ENCODE peak calls at places on chromosomes 2 and 18, in nine cellular contexts. R is heart left ventricle, X is transverse colon, E is right lobe of liver, H is adrenal gland, L is stomach, A is A549, W is ovary, Q is IMR-90. V is an unnamed sample.

GRCh38 chr18:24651472-24651871 is 191.0 kb downstream of the HRH4 start:
- DNase-seq in W (no peak), R (no peak), A (no peak), Q (no peak), E (no peak), L (no peak), X (no peak), H (no peak), V (no peak)

GRCh38 chr2:122077114-122077513 is 321.7 kb downstream of the TSN start:
- DNase-seq in A (no peak), W (no peak), L (no peak), X (no peak), E (no peak), Q (no peak), H (no peak), R (no peak), V (no peak)

GRCh38 chr2:120441744-120442471 is 96.0 kb downstream of the INHBB start:
- DNase-seq in X (peak), R (no peak), W (no peak), L (peak), A (no peak), Q (peak), H (no peak), E (peak), V (no peak)

GRCh38 chr18:35408843-35409261 is 31.7 kb upstream of the ZNF396 start:
- DNase-seq in E (no peak), R (no peak), L (peak), H (no peak), W (no peak), X (peak), Q (no peak), A (no peak), V (no peak)

GRCh38 chr2:233838726-233839446 is 15.4 kb downstream of the HJURP start:
- DNase-seq in X (no peak), L (peak), A (no peak), R (no peak), E (no peak), H (no peak), W (no peak), Q (no peak), V (no peak)

GRCh38 chr2:28951910-28952805 is 28.9 kb upstream of the TOGARAM2 start:
- DNase-seq in W (no peak), A (peak), R (no peak), H (no peak), L (no peak), E (peak), Q (peak), X (no peak), V (no peak)

GRCh38 chr2:214995409-214995808 is 143.0 kb downstream of the ABCA12 start:
- DNase-seq in R (no peak), W (no peak), A (no peak), Q (no peak), E (no peak), X (no peak), L (no peak), H (no peak), V (no peak)

GRCh38 chr2:105746177-105747080 is 1.7 kb downstream of the NCK2 start:
- DNase-seq in Q (no peak), A (no peak), L (peak), E (peak), R (no peak), W (peak), H (peak), X (peak), V (no peak)

GRCh38 chr2:241092677-241093076 is 9.4 kb downstream of the MTERF4 start:
- DNase-seq in R (no peak), W (no peak), Q (no peak), L (no peak), E (no peak), X (no peak), H (no peak), A (peak), V (no peak)

GRCh38 chr2:179338681-179339080 is 74.0 kb upstream of the SESTD1 start:
- DNase-seq in A (no peak), Q (peak), L (no peak), H (no peak), E (no peak), R (no peak), X (no peak), W (no peak), V (no peak)

GRCh38 chr2:23036683-23037082 is 348.3 kb upstream of the KLHL29 start:
- DNase-seq in H (no peak), A (no peak), L (no peak), W (no peak), X (no peak), R (no peak), Q (no peak), E (no peak), V (no peak)

GRCh38 chr2:225137971-225138370 is 95.7 kb upstream of the DOCK10 start:
- DNase-seq in Q (peak), H (no peak), R (no peak), E (no peak), A (peak), L (no peak), W (no peak), X (no peak), V (no peak)

GRCh38 chr2:74516070-74516633 is 1.9 kb downstream of the TLX2 start:
- DNase-seq in L (peak), R (peak), Q (peak), H (peak), X (peak), E (no peak), A (no peak), W (no peak), V (no peak)

GRCh38 chr18:42137671-42138375 is 182.8 kb downstream of the PIK3C3 start:
- DNase-seq in R (no peak), W (no peak), A (no peak), X (no peak), L (no peak), H (no peak), E (no peak), Q (no peak), V (no peak)

GRCh38 chr2:156565066-156565710 is 129.0 kb downstream of the GPD2 start:
- DNase-seq in R (no peak), A (no peak), W (no peak), H (no peak), E (no peak), L (no peak), X (no peak), Q (peak), V (no peak)

GRCh38 chr2:3612639-3613523 is 18.0 kb downstream of the COLEC11 start:
- DNase-seq in X (no peak), H (no peak), W (peak), L (peak), R (no peak), Q (no peak), A (no peak), E (peak), V (no peak)

GRCh38 chr2:163771596-163771995 is 35.8 kb upstream of the FIGN start:
- DNase-seq in Q (no peak), X (no peak), L (no peak), W (no peak), R (no peak), E (no peak), A (peak), H (no peak), V (no peak)

GRCh38 chr18:61860302-61860701 is 32.5 kb downstream of the RNF152 start:
- DNase-seq in Q (peak), H (no peak), X (no peak), E (no peak), A (no peak), W (no peak), L (no peak), R (no peak), V (no peak)

GRCh38 chr2:101038455-101039255 is 36.6 kb downstream of the RPL31 start:
- DNase-seq in W (no peak), Q (no peak), L (no peak), H (no peak), E (no peak), R (no peak), X (peak), A (peak), V (no peak)

GRCh38 chr2:183078163-183078466 is 432 bp upstream of the DUSP19 start:
- DNase-seq in R (no peak), Q (no peak), W (no peak), H (no peak), A (no peak), X (no peak), L (no peak), E (no peak), V (peak)

GRCh38 chr18:74598350-74599001 is 806 bp downstream of the ZNF407 start:
- DNase-seq in W (peak), R (peak), A (peak), Q (peak), E (peak), H (peak), X (peak), L (peak), V (no peak)

GRCh38 chr2:38966006-38966405 is 76.3 kb downstream of the ARHGEF33 start:
- DNase-seq in E (no peak), R (no peak), A (no peak), L (no peak), Q (no peak), H (no peak), W (no peak), X (no peak), V (no peak)

GRCh38 chr2:45299361-45299760 is 290.1 kb upstream of the SIX2 start:
- DNase-seq in E (no peak), A (no peak), Q (no peak), L (no peak), R (no peak), W (no peak), H (no peak), X (no peak), V (no peak)

GRCh38 chr2:44362207-44363015 is 664 bp downstream of the CAMKMT start:
- DNase-seq in R (peak), Q (peak), X (peak), H (peak), L (peak), E (peak), A (peak), W (peak), V (peak)

DNA sequence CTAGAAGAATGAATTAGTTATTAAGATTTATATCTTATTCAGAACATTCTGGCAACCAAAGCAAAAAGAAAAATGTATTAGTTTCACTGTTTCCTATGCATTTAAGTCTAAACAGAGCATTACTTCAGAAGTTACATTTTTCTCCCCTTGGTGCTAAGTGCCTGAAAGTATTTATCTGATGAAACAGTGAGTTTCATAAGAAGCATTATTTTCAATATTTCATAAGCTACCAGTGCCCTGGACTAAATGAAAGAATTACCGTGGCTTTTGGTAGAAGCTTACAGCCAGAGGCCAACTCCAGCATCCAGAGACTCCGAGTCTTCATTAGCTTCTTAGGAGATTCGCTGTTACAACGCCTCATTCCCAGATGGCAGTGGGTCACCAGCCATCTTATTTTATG is 97.6 kb downstream of the LYPD6B start:
- DNase-seq in W (no peak), A (no peak), L (no peak), R (no peak), Q (no peak), X (no peak), H (no peak), E (no peak), V (no peak)
- TF ChIP-seq POLR2A in W (no peak), A (no peak), L (no peak), R (no peak), Q (no peak), X (no peak), H (no peak), E (no peak), V (no peak)

DNA sequence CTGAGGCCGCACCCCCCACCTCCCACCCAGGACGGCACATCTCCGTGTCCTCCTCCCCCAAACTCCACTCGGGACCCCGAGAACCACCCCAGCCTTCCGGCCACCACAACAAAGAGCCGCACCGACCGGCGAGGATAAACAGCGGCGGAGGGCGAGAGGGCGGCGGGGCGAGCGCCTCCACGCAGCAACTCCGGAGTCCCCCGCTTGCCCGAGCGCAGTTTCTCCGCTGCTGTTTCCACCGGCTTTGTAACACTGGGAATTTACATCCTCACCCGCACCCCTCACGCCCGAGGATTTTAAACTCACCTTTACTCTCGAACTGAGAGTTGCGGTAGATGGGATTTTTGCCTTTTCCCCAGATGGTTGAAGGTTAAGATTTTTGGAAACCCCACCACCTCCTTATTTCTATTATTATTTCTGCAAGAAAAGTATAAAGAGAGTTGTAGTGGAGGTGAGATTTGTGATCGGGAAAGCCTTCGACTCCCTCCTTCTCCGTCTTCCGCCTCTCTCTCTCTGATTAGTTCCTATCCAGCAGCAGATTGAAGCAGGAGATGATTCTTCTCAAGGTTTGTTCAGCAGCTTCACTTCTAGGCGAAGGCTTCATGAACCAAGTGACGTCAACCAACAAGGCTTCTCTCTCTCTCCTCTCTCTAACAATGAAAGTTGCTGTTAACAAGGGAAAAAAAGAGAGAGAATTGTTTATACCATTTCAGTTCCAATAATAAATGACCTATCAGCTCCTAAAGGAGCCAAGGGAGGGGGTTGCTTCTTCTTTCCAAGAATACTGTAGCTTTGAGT is at the start of gene BAZ2B:
- DNase-seq in E (peak), L (peak), W (peak), X (peak), H (peak), Q (peak), R (no peak), A (peak), V (peak)
- TF ChIP-seq POLR2A in E (peak), L (no peak), W (peak), X (peak), H (peak), Q (no peak), R (peak), A (no peak), V (peak)

DNA sequence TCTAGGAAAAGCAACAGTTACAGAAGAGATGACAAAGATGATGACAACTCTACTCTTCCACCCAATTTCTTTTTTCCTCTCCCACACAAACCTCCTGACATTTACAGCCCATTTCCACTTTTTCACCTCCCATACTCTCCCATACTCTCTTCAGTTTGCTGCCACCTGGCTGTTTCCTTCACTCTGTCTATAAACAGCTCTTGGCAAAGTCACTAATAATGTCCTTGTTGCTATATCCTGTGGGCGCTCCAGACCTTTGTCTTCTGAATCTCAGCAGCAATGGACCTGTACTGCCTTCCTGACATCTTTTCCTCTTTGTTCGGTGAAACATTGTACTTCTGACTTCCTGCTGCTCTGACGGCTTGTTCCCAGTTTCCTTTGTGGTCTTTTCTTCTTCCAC is 60.7 kb upstream of the CAVIN2 start:
- DNase-seq in E (no peak), R (no peak), L (no peak), H (no peak), X (no peak), W (no peak), A (no peak), Q (no peak), V (no peak)
- TF ChIP-seq POLR2A in E (no peak), R (no peak), L (no peak), H (no peak), X (no peak), W (no peak), A (no peak), Q (no peak), V (no peak)

DNA sequence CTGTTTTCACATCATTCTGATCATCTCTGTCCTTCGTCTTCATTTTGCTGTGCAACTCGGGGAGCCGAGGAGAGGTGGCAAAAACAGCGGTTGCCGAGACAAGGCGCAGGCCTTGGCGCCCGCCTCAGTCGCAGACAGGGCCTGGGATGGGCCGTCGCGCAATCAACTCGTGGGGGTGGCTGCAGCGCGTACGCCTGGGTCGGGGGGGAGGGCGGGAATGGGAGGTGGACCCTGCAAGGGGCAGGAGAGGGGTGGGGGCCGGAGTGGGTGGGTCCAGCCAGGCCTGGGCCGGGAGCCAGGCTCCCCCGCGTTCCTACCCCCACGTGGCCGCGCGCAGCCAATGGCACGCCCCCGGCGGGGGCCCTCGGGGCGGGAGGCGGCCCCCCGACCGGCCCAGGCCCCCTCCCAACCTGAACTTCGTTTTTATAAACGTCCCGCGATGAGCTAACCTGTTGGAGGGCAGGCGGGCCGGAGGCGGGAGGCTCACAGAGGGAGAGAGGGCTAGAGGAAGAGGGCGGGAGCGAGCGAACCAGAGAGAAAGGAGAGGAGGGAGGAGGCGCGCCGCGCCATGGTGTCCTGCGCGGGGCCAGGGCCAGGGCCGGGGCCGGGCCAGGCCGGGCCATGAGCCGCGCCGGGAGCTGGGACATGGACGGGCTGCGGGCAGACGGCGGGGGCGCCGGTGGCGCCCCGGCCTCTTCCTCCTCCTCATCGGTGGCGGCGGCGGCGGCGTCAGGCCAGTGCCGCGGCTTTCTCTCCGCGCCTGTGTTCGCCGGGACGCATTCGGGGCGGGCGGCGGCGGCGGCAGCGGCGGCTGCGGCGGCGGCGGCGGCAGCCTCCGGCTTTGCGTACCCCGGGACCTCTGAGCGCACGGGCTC is at the start of gene HOXD13:
- DNase-seq in W (no peak), X (no peak), A (no peak), L (peak), H (no peak), R (peak), E (no peak), Q (no peak), V (no peak)
- TF ChIP-seq POLR2A in W (no peak), X (no peak), A (no peak), L (no peak), H (no peak), R (no peak), E (no peak), Q (no peak), V (peak)

GRCh38 chr18:9877655-9878014 is 8.1 kb upstream of the TXNDC2 start:
- DNase-seq in H (no peak), R (no peak), Q (no peak), W (no peak), E (no peak), L (no peak), A (no peak), X (no peak), V (no peak)

GRCh38 chr18:9878783-9879242 is 7.0 kb upstream of the TXNDC2 start:
- DNase-seq in L (no peak), E (no peak), X (no peak), W (no peak), H (no peak), A (no peak), Q (no peak), R (no peak), V (no peak)

GRCh38 chr18:9878095-9878494 is 7.7 kb upstream of the TXNDC2 start:
- DNase-seq in L (no peak), E (no peak), W (no peak), A (no peak), R (no peak), Q (no peak), H (no peak), X (no peak), V (no peak)

GRCh38 chr18:9876523-9876866 is 9.3 kb upstream of the TXNDC2 start:
- DNase-seq in H (no peak), Q (no peak), A (no peak), R (no peak), E (no peak), W (no peak), L (no peak), X (no peak), V (no peak)

DNA sequence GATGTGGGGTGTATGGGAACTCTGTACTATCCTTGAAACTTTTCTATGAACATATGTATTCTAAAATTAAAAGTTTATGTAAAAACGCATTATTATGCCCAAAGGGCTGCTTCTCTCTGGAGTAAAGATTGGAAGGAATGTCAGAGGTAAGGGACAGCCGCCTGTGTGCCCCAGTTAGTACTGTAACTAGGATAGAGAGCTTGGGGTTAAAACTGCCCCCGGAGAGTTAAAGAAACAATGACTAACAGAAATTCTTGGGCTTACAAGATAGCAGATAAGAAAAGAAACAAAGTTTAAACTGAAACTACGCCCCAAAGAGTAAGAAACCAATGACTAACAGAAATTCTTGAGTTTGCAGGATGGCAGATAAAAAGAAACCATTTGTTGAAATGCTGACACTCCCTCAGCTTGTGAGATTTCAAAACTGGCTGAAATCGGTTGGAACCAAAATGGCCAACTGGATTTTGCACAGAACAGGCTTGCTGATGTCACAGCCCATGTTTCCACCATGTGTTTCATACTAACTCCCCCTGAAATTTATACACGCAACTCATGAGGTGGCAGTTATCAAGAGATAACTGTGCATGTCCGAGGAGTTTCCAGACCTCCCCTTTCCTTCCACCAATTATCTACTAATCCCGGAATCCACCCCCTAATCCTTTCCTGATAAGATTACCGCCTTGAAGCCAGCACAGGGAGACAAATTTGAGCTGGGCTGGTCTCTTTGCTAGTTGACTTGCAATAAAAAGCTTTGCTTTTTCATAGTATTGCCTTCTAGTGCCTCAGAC is 8.7 kb upstream of the TXNDC2 start:
- DNase-seq in A (peak), W (peak), H (peak), R (no peak), X (no peak), E (no peak), L (no peak), Q (peak), V (peak)
- TF ChIP-seq POLR2A in A (no peak), W (no peak), H (peak), R (no peak), X (no peak), E (no peak), L (no peak), Q (peak), V (no peak)